ENCODE peak calls at places on chromosome 15, in four cellular contexts. One of them, this sample, is unnamed.

GRCh38 chr15:58307313-58307961 is 124.4 kb upstream of the LIPC start:
- DNase-seq in fibroblast of the aortic adventitia: peak
- DNase-seq in IMR-90: peak
- DNase-seq in MM.1S: no peak
- DNase-seq in this sample: peak

GRCh38 chr15:41777421-41777973 is 3.2 kb downstream of the MAPKBP1 start:
- DNase-seq in IMR-90: peak
- DNase-seq in fibroblast of the aortic adventitia: peak
- DNase-seq in MM.1S: no peak
- DNase-seq in this sample: no peak

GRCh38 chr15:45710657-45711056 is 75.8 kb downstream of the SQOR start:
- DNase-seq in MM.1S: no peak
- DNase-seq in IMR-90: no peak
- DNase-seq in fibroblast of the aortic adventitia: no peak
- DNase-seq in this sample: no peak

GRCh38 chr15:76286231-76286879 is 24.9 kb downstream of the ETFA start:
- DNase-seq in IMR-90: peak
- DNase-seq in fibroblast of the aortic adventitia: peak
- DNase-seq in MM.1S: peak
- DNase-seq in this sample: no peak

GRCh38 chr15:57384024-57384423 is 7.7 kb downstream of the CGNL1 start:
- DNase-seq in IMR-90: no peak
- DNase-seq in fibroblast of the aortic adventitia: peak
- DNase-seq in MM.1S: no peak
- DNase-seq in this sample: peak

GRCh38 chr15:85417276-85417675 is 36.9 kb downstream of the AKAP13 start:
- DNase-seq in MM.1S: no peak
- DNase-seq in IMR-90: no peak
- DNase-seq in fibroblast of the aortic adventitia: peak
- DNase-seq in this sample: no peak

GRCh38 chr15:31359722-31360111 is 33.1 kb downstream of the KLF13 start:
- DNase-seq in IMR-90: no peak
- DNase-seq in MM.1S: peak
- DNase-seq in fibroblast of the aortic adventitia: no peak
- DNase-seq in this sample: no peak

GRCh38 chr15:56468271-56468912 is 3.5 kb upstream of the MNS1 start:
- DNase-seq in IMR-90: peak
- DNase-seq in fibroblast of the aortic adventitia: peak
- DNase-seq in MM.1S: peak
- DNase-seq in this sample: peak

DNA sequence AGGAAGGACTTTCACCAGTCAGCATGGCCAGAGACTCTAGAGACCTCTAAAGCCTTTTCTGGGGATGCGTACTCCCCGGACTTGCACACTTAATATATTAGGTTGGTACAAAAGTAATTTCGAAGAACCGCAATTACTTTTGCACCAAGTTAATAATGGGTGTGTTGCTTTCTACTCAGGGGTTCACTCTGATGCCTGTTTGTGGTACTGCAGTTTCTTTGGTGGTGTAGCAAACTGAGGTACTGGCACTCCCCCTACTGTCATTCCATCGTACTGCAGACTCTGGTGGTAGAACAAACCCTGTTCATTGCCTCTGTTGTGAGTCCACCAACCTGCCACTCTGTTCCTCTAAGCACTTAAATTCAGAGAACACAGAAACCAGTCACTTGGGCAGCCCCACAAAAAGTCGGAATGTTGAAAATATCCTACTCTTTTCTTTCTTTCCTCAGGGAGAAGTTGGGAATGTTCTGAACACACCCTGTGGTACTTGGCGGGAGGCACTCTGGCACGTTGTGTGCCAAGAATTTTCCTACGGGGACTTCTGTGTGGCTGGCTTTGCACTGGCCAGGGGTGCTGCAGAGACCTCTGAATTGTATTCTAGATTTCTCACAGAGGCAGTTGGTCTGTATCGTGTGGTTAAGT is 46.3 kb downstream of the GABRG3 start:
- DNase-seq in fibroblast of the aortic adventitia: peak
- DNase-seq in MM.1S: peak
- DNase-seq in IMR-90: peak
- DNase-seq in this sample: peak
- TF ChIP-seq CTCF in fibroblast of the aortic adventitia: peak
- TF ChIP-seq CTCF in MM.1S: peak
- TF ChIP-seq CTCF in IMR-90: peak
- TF ChIP-seq CTCF in this sample: peak

DNA sequence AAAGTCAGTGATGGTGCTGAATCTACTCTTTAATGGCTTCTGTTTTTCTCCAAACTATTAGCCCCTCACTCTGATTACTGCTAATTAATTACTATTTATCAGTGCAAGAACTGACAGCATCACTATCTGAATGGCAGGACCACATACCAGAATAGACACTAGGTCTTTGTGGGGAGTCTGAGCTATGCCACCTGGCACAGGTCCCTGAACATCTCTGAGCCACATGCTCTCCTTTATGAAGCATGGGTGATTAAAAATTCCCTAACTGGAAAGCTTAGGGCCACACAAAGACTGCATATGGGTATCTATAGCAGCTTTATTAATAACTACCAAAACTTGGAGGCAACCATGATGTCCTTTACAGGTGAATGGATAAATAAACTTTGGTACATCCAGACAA is 278.7 kb downstream of the MEX3B start:
- DNase-seq in fibroblast of the aortic adventitia: no peak
- DNase-seq in IMR-90: no peak
- DNase-seq in MM.1S: no peak
- DNase-seq in this sample: no peak
- H3K4me3 ChIP-seq in fibroblast of the aortic adventitia: no peak
- H3K4me3 ChIP-seq in IMR-90: no peak
- H3K4me3 ChIP-seq in MM.1S: no peak
- H3K4me3 ChIP-seq in this sample: no peak

DNA sequence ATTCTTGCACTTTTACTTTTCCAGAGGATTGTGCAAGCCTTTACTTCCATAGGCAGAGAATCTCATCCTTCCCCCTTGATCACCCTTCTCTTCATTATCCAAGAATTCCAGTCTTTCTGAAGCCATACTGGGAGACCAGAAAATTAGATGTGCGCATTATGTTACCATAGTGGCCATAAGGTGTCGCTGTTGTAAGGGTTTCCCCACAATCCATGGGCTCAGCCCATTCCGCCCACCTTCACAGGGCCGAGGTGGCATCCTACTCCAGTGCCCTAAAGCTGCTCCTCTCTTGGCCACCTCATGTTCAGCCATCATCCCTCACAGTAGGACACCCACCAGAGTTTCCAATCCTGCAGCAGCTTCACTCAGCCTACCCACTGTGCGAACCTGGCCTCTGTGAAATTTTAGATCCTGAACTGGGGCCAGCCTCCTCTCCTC is 35.0 kb downstream of the CTSH start:
- DNase-seq in IMR-90: peak
- DNase-seq in fibroblast of the aortic adventitia: peak
- DNase-seq in MM.1S: peak
- DNase-seq in this sample: peak
- TF ChIP-seq CTCF in IMR-90: peak
- TF ChIP-seq CTCF in fibroblast of the aortic adventitia: peak
- TF ChIP-seq CTCF in MM.1S: peak
- TF ChIP-seq CTCF in this sample: peak

GRCh38 chr15:81298606-81299005 is 25.3 kb downstream of the STARD5 start:
- DNase-seq in fibroblast of the aortic adventitia: no peak
- DNase-seq in IMR-90: no peak
- DNase-seq in MM.1S: no peak
- DNase-seq in this sample: no peak
- H3K4me3 ChIP-seq in fibroblast of the aortic adventitia: no peak
- H3K4me3 ChIP-seq in IMR-90: no peak
- H3K4me3 ChIP-seq in MM.1S: peak
- H3K4me3 ChIP-seq in this sample: no peak

GRCh38 chr15:98754283-98755022 is 106.1 kb downstream of the IGF1R start:
- DNase-seq in fibroblast of the aortic adventitia: peak
- DNase-seq in IMR-90: peak
- DNase-seq in MM.1S: no peak
- DNase-seq in this sample: peak

GRCh38 chr15:98753726-98754125 is 105.4 kb downstream of the IGF1R start:
- DNase-seq in fibroblast of the aortic adventitia: peak
- DNase-seq in IMR-90: no peak
- DNase-seq in MM.1S: no peak
- DNase-seq in this sample: no peak

GRCh38 chr15:98755781-98756180 is 107.4 kb downstream of the IGF1R start:
- DNase-seq in IMR-90: no peak
- DNase-seq in MM.1S: no peak
- DNase-seq in fibroblast of the aortic adventitia: peak
- DNase-seq in this sample: no peak

GRCh38 chr15:98758224-98758623 is 109.9 kb downstream of the IGF1R start:
- DNase-seq in fibroblast of the aortic adventitia: no peak
- DNase-seq in IMR-90: no peak
- DNase-seq in MM.1S: no peak
- DNase-seq in this sample: no peak

DNA sequence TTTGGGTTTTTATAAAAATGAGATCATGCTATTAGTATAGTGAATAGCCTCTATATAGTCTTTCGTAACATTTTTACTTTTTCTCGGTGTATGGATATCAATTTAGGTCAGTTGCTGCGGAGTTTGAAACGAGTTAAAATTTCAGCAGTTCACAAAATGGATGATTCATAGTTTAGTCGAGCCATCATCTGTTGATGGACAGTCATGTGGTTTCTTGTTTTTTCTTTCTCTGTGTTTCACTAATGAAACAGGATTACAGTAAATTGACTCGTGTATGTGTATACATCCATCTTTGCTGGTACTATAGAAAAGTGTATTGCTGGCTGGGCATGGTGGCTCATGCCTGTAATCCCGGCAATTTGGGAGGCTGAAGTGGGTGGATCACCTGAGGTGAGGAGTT is 106.8 kb downstream of the IGF1R start:
- DNase-seq in MM.1S: no peak
- DNase-seq in fibroblast of the aortic adventitia: no peak
- DNase-seq in IMR-90: peak
- DNase-seq in this sample: no peak
- TF ChIP-seq CTCF in MM.1S: no peak
- TF ChIP-seq CTCF in fibroblast of the aortic adventitia: no peak
- TF ChIP-seq CTCF in IMR-90: no peak
- TF ChIP-seq CTCF in this sample: no peak

This sample was measured in fibroblast of pulmonary artery.